ENCODE peak calls at places on chromosomes 5 and 9, in nine cellular contexts. F is neural crest cell; O is NCI-H748 treated with DMSO at 0.1 percent for 48 hours; A is GM03348; Y is fibroblast of lung; J is kidney epithelial cell; X is CD8-positive, alpha-beta memory T cell; S is T-cell; P is activated naive CD8-positive, alpha-beta T cell treated with anti-CD3 and anti-CD28 coated beads, Interleukin-2, amount 50 U/mL, for 24 hours. B is an unnamed sample.

GRCh38 chr5:143536364-143536763 is 132.9 kb upstream of the NR3C1 start:
- DNase-seq in F (no peak), S (no peak), J (peak), Y (peak), A (peak), P (no peak), O (no peak), X (no peak), B (no peak)

GRCh38 chr9:130174920-130175321 is 2.7 kb downstream of the NCS1 start:
- DNase-seq in X (no peak), P (no peak), J (no peak), S (no peak), Y (no peak), A (no peak), F (no peak), O (no peak), B (no peak)

GRCh38 chr5:25009063-25009462 is 364.3 kb upstream of the CDH10 start:
- DNase-seq in J (no peak), O (no peak), A (no peak), P (no peak), F (no peak), Y (peak), X (no peak), S (no peak), B (no peak)

GRCh38 chr5:120366047-120366446 is 98.1 kb upstream of the PRR16 start:
- DNase-seq in J (no peak), A (no peak), P (no peak), F (no peak), Y (peak), S (no peak), X (no peak), O (no peak), B (no peak)

GRCh38 chr5:74993743-74994142 is 58.6 kb downstream of the GCNT4 start:
- DNase-seq in O (no peak), X (no peak), F (no peak), S (no peak), Y (no peak), J (no peak), A (no peak), P (no peak), B (no peak)

GRCh38 chr9:85522459-85523092 is 219.2 kb downstream of the AGTPBP1 start:
- DNase-seq in O (peak), P (peak), S (no peak), Y (peak), A (peak), J (no peak), X (no peak), F (peak), B (no peak)

GRCh38 chr9:109887079-109887478 is 107.1 kb downstream of the PALM2AKAP2 start:
- DNase-seq in A (peak), P (no peak), S (no peak), J (no peak), X (no peak), Y (peak), F (no peak), O (no peak), B (no peak)

GRCh38 chr5:138874241-138874640 is 894 bp downstream of the LRRTM2 start:
- DNase-seq in O (no peak), J (no peak), X (no peak), Y (peak), F (no peak), S (no peak), P (no peak), A (no peak), B (no peak)

GRCh38 chr9:111966851-111967250 is 70.2 kb downstream of the UGCG start:
- DNase-seq in J (no peak), S (no peak), P (no peak), Y (no peak), F (no peak), X (no peak), A (no peak), O (no peak), B (no peak)

GRCh38 chr5:43042626-43043399 is 2.7 kb upstream of the ANXA2R start:
- DNase-seq in P (peak), S (peak), F (peak), A (peak), J (no peak), Y (peak), X (peak), O (peak), B (peak)

GRCh38 chr5:180718810-180719453 is 20.9 kb downstream of the OR2Y1 start:
- DNase-seq in Y (peak), A (peak), S (peak), X (peak), P (peak), O (peak), F (peak), J (peak), B (peak)

GRCh38 chr9:131473891-131474290 is 28.8 kb upstream of the POMT1 start:
- DNase-seq in A (no peak), P (no peak), J (no peak), Y (no peak), O (no peak), X (no peak), F (no peak), S (no peak), B (no peak)

GRCh38 chr5:42799241-42799608 is 12.5 kb downstream of the SELENOP start:
- DNase-seq in J (no peak), S (no peak), P (no peak), F (no peak), A (no peak), O (no peak), X (no peak), Y (no peak), B (no peak)

GRCh38 chr9:14813336-14814020 is 90.9 kb upstream of the CER1 start:
- DNase-seq in F (no peak), O (no peak), J (no peak), P (no peak), X (no peak), Y (peak), S (no peak), A (peak), B (no peak)

GRCh38 chr5:96876292-96876850 is at the start of gene ERAP2:
- DNase-seq in F (no peak), A (peak), X (no peak), P (no peak), S (no peak), O (peak), J (no peak), Y (peak), B (no peak)

GRCh38 chr5:10634056-10634455 is 70.2 kb downstream of the ANKRD33B start:
- DNase-seq in A (no peak), P (no peak), O (no peak), S (no peak), F (no peak), Y (no peak), J (no peak), X (no peak), B (no peak)

GRCh38 chr5:122978644-122979297 is 57.8 kb downstream of the PPIC start:
- DNase-seq in A (no peak), Y (no peak), P (no peak), S (no peak), F (no peak), O (no peak), J (no peak), X (no peak), B (no peak)

GRCh38 chr5:65913519-65913918 is 12.9 kb upstream of the ERBIN start:
- DNase-seq in A (no peak), J (no peak), Y (no peak), O (no peak), S (no peak), P (no peak), X (no peak), F (no peak), B (no peak)

GRCh38 chr9:37968228-37968672 is 64.3 kb upstream of the SLC25A51 start:
- DNase-seq in Y (peak), A (peak), X (no peak), F (no peak), J (no peak), O (no peak), S (no peak), P (no peak), B (no peak)

GRCh38 chr5:66118294-66118693 is 25.8 kb upstream of the SREK1 start:
- DNase-seq in X (no peak), Y (no peak), A (no peak), J (no peak), S (no peak), O (no peak), P (no peak), F (no peak), B (no peak)

GRCh38 chr9:121278535-121279169 is 10.7 kb downstream of the GSN start:
- DNase-seq in F (peak), A (peak), S (peak), P (peak), Y (peak), J (peak), X (no peak), O (peak), B (no peak)